ENCODE peak calls at places on chromosomes 2 and 18, in seven cellular contexts. J, I, T, O, X, V and W are unnamed samples.
A peak's percentile ranks its signal among the peaks of the same experiment; 100 is the strongest.

GRCh38 chr2:148614332-148615049 is 30.1 kb upstream of the EPC2 start:
- DNase-seq in O (peak; percentile 65), V (peak; percentile 8), I (no peak), T (peak; percentile 30), X (no peak), J (peak; percentile 74), W (no peak)

GRCh38 chr2:160278101-160278888 is 78.2 kb upstream of the ITGB6 start:
- DNase-seq in I (no peak), O (no peak), T (no peak), X (no peak), J (no peak), V (no peak), W (no peak)

GRCh38 chr2:232593931-232594330 is 39.5 kb upstream of the EFHD1 start:
- DNase-seq in X (no peak), J (no peak), T (no peak), I (no peak), V (peak; percentile 39), O (no peak), W (no peak)

GRCh38 chr2:216657963-216658362 is 24.7 kb downstream of the IGFBP2 start:
- DNase-seq in X (no peak), T (no peak), I (no peak), V (no peak), J (no peak), O (no peak), W (no peak)

GRCh38 chr2:98912221-98912851 is 23.7 kb downstream of the CRACDL start:
- DNase-seq in I (peak; percentile 49), J (peak; percentile 87), T (peak; percentile 75), O (peak; percentile 90), X (peak; percentile 37), V (no peak), W (no peak)

GRCh38 chr2:170139276-170139967 is 38.5 kb upstream of the MYO3B start:
- DNase-seq in X (no peak), V (no peak), O (no peak), T (no peak), I (no peak), J (no peak), W (no peak)

GRCh38 chr2:137942785-137943034 is 21.6 kb upstream of the HNMT start:
- DNase-seq in T (no peak), X (no peak), O (no peak), J (no peak), V (no peak), I (no peak), W (no peak)

GRCh38 chr2:216696751-216697560 is 1.6 kb upstream of the IGFBP5 start:
- DNase-seq in J (no peak), V (no peak), I (no peak), O (no peak), T (no peak), X (no peak), W (no peak)

GRCh38 chr2:88038263-88039105 is 17.1 kb downstream of the KRCC1 start:
- DNase-seq in J (peak; percentile 62), I (peak; percentile 69), V (no peak), X (no peak), T (no peak), O (no peak), W (no peak)

GRCh38 chr18:25561923-25562322 is 210.0 kb upstream of the ZNF521 start:
- DNase-seq in T (no peak), I (no peak), X (peak; percentile 73), O (peak; percentile 5), J (no peak), V (peak; percentile 10), W (peak; percentile 44)

GRCh38 chr2:237450108-237450507 is 36.1 kb upstream of the COL6A3 start:
- DNase-seq in J (no peak), V (no peak), X (no peak), T (no peak), I (no peak), O (no peak), W (no peak)

GRCh38 chr2:36333350-36334012 is 22.1 kb upstream of the CRIM1 start:
- DNase-seq in J (no peak), V (no peak), O (no peak), I (no peak), X (no peak), T (no peak), W (no peak)
- TF ChIP-seq CTCF in J (no peak), V (no peak), O (no peak), I (no peak), X (peak; percentile 68), T (no peak), W (no peak)

GRCh38 chr2:38553554-38553953 is 49.2 kb downstream of the HNRNPLL start:
- DNase-seq in J (no peak), V (no peak), I (no peak), X (no peak), T (no peak), O (no peak), W (no peak)

GRCh38 chr2:38557217-38557616 is 45.5 kb downstream of the HNRNPLL start:
- DNase-seq in I (no peak), O (no peak), J (no peak), T (no peak), X (no peak), V (no peak), W (no peak)

GRCh38 chr2:38552259-38552658 is 50.5 kb downstream of the HNRNPLL start:
- DNase-seq in O (no peak), V (no peak), I (no peak), X (no peak), J (no peak), T (no peak), W (no peak)

GRCh38 chr2:38556007-38556801 is 46.5 kb downstream of the HNRNPLL start:
- DNase-seq in V (no peak), X (no peak), I (no peak), O (no peak), J (no peak), T (no peak), W (no peak)

GRCh38 chr2:38554973-38555595 is 47.6 kb downstream of the HNRNPLL start:
- DNase-seq in I (no peak), J (no peak), O (no peak), V (no peak), T (no peak), X (no peak), W (no peak)
- TF ChIP-seq CTCF in I (peak; percentile 57), J (peak; percentile 22), O (no peak), V (no peak), T (peak; percentile 20), X (peak; percentile 76), W (peak; percentile 52)

GRCh38 chr18:58375051-58375450 is 253.8 kb downstream of the ALPK2 start:
- DNase-seq in X (peak; percentile 28), V (no peak), I (no peak), T (no peak), J (no peak), O (no peak), W (no peak)
- TF ChIP-seq CTCF in X (no peak), V (no peak), I (no peak), T (no peak), J (no peak), O (no peak), W (no peak)

DNA sequence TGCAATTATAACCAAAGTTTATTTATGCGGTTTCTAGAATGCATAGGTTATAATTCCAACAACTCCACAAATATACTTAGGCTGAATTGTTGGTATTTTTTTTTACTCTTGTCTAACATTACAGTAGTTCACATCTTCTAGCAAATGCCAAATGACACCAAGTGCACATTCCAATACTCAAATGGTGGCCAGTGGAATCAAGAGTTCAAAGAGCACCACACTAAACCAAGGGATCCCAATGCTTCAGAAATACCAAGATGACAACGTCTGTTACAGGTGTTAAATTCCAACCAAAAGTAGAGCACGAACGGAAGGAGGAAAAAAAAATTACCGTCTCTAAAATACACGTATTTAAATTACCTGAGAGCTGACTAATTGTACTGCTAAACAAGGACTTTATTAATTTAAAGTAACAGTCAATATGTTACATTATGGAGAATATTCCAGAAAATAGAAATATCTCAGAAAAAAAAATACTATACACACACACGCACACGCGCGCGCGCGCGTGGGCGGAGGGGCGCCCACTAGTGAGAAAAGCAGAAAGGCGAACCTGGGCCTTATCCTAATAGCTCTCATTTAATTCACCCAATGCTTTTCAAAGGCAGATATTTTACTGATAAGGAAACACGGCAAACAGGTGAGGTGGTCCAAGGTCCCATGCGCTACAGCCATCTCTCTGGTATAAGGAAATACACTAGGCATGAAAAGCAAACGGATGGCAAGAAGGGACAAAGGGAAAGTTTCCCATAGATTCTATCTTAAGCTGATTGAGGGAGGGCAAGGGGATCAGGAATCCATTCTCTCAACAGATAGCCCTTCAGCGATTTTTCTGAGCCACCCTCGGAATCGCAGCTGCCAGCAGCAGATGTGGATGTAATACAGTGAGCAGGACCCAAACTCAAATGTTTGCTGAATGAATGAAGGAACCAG is 136.5 kb downstream of the TMEM247 start:
- DNase-seq in T (peak; percentile 18), O (peak; percentile 22), I (no peak), J (peak; percentile 11), X (no peak), V (peak; percentile 16), W (peak; percentile 14)
- TF ChIP-seq CTCF in T (peak; percentile 6), O (no peak), I (no peak), J (peak; percentile 44), X (no peak), V (no peak), W (no peak)

GRCh38 chr18:12046046-12046750 is 47.4 kb upstream of the ANKRD62 start:
- DNase-seq in I (no peak), J (no peak), T (no peak), V (no peak), X (no peak), O (no peak), W (no peak)

GRCh38 chr18:12044591-12044990 is 49.1 kb upstream of the ANKRD62 start:
- DNase-seq in O (no peak), I (no peak), J (no peak), T (no peak), V (no peak), X (no peak), W (no peak)

GRCh38 chr18:12048827-12049175 is 44.8 kb upstream of the ANKRD62 start:
- DNase-seq in X (no peak), I (no peak), O (no peak), J (no peak), V (no peak), T (no peak), W (no peak)

GRCh38 chr18:12048010-12048826 is 45.4 kb upstream of the ANKRD62 start:
- DNase-seq in I (no peak), O (no peak), J (no peak), X (peak; percentile 78), V (no peak), T (no peak), W (no peak)

GRCh38 chr18:12046751-12047335 is 46.8 kb upstream of the ANKRD62 start:
- DNase-seq in O (no peak), T (no peak), J (no peak), X (peak; percentile 72), V (no peak), I (no peak), W (no peak)
- TF ChIP-seq CTCF in O (no peak), T (peak; percentile 20), J (no peak), X (peak; percentile 65), V (no peak), I (no peak), W (peak; percentile 24)